ENCODE peak calls at places on chromosomes 6 and 20, in four cellular contexts. L is H9, R is glutamatergic neuron, Q is cardiac muscle cell. P is an unnamed sample.

GRCh38 chr6:89956182-89956581 is 61.9 kb downstream of the GJA10 start:
- DNase-seq in L (no peak), R (no peak), Q (no peak), P (no peak)

GRCh38 chr20:34987288-34988175 is 31.9 kb downstream of the MYH7B start:
- DNase-seq in R (no peak), Q (no peak), L (no peak), P (no peak)

GRCh38 chr6:139549561-139550070 is 175.2 kb upstream of the CITED2 start:
- DNase-seq in R (no peak), L (no peak), Q (no peak), P (no peak)

GRCh38 chr6:75694406-75694805 is 54.6 kb upstream of the MYO6 start:
- DNase-seq in R (no peak), L (no peak), Q (no peak), P (no peak)

GRCh38 chr20:5776074-5776473 is 25.9 kb downstream of the SHLD1 start:
- DNase-seq in Q (no peak), R (no peak), L (no peak), P (no peak)

GRCh38 chr6:40734607-40735006 is 147.4 kb upstream of the LRFN2 start:
- DNase-seq in Q (no peak), L (no peak), R (no peak), P (no peak)

GRCh38 chr6:16286151-16286522 is 47.8 kb downstream of the GMPR start:
- DNase-seq in L (peak), Q (peak), R (peak), P (peak)

GRCh38 chr6:20708367-20709124 is 174.3 kb downstream of the CDKAL1 start:
- DNase-seq in L (no peak), R (no peak), Q (no peak), P (no peak)

GRCh38 chr6:5899216-5900045 is 107.3 kb downstream of the NRN1 start:
- DNase-seq in Q (no peak), L (no peak), R (no peak), P (no peak)

GRCh38 chr6:31888281-31889258 is 8.9 kb downstream of the EHMT2 start:
- DNase-seq in L (peak), Q (peak), R (peak), P (peak)

GRCh38 chr20:53872081-53872541 is 198.3 kb downstream of the BCAS1 start:
- DNase-seq in Q (no peak), R (no peak), L (no peak), P (no peak)

GRCh38 chr20:11719153-11719552 is 198.5 kb upstream of the BTBD3 start:
- DNase-seq in Q (no peak), R (no peak), L (peak), P (no peak)

GRCh38 chr6:150876598-150876997 is 11.1 kb downstream of the MTHFD1L start:
- DNase-seq in R (no peak), L (no peak), Q (no peak), P (no peak)
- TF ChIP-seq CTCF in R (no peak), L (no peak), Q (no peak), P (no peak)

GRCh38 chr6:107801195-107801594 is 22.9 kb downstream of the SCML4 start:
- DNase-seq in Q (no peak), R (no peak), L (no peak), P (no peak)

GRCh38 chr6:107803957-107804356 is 20.2 kb downstream of the SCML4 start:
- DNase-seq in Q (peak), R (no peak), L (no peak), P (no peak)

GRCh38 chr6:107794771-107795170 is 29.3 kb downstream of the SCML4 start:
- DNase-seq in R (no peak), Q (no peak), L (no peak), P (no peak)

GRCh38 chr6:107805504-107805903 is 18.6 kb downstream of the SCML4 start:
- DNase-seq in Q (no peak), L (no peak), R (no peak), P (no peak)

DNA sequence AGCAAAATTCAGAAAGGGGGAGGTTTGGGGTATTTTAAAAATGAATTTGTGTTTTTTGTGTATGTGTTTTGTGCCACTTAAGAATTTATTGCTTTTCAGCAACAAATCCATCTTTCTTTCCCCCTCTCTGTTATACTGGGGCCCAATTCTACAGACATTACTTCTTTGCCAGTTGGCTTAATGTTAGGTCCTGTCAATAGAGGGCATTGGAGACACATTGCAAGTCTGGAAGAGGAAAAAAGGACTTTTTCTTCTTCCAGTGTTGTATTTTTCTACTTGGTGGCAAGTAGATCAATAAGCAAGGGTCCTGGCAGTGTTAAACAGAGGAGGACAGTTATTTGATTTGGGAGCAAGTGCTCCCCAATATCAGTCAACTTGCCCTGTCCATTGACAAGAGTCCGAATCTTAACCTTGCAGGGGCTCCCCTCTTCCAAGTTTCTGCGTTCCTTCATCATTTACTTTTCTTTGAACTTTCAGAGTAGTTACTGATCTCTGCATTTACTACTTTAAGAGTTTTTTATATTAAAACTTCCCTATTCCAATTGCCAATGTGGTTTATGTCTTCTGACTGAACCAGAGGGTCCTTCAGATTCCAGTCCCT is 23.4 kb downstream of the SCML4 start:
- DNase-seq in Q (no peak), L (no peak), R (no peak), P (no peak)
- TF ChIP-seq CTCF in Q (peak), L (peak), R (no peak), P (no peak)

GRCh38 chr6:19470333-19470732 is 366.8 kb upstream of the ID4 start:
- DNase-seq in L (no peak), Q (no peak), R (no peak), P (no peak)

GRCh38 chr6:19477563-19477962 is 359.6 kb upstream of the ID4 start:
- DNase-seq in L (no peak), Q (no peak), R (no peak), P (no peak)

GRCh38 chr6:19472850-19473249 is 364.3 kb upstream of the ID4 start:
- DNase-seq in R (peak), Q (no peak), L (peak), P (no peak)

GRCh38 chr6:19472168-19472567 is 365.0 kb upstream of the ID4 start:
- DNase-seq in R (no peak), Q (no peak), L (no peak), P (no peak)
- TF ChIP-seq CTCF in R (no peak), Q (no peak), L (no peak), P (no peak)

GRCh38 chr6:150710236-150710635 is 110.6 kb downstream of the PLEKHG1 start:
- DNase-seq in Q (no peak), R (no peak), L (no peak), P (no peak)
- TF ChIP-seq CTCF in Q (no peak), R (no peak), L (no peak), P (no peak)

DNA sequence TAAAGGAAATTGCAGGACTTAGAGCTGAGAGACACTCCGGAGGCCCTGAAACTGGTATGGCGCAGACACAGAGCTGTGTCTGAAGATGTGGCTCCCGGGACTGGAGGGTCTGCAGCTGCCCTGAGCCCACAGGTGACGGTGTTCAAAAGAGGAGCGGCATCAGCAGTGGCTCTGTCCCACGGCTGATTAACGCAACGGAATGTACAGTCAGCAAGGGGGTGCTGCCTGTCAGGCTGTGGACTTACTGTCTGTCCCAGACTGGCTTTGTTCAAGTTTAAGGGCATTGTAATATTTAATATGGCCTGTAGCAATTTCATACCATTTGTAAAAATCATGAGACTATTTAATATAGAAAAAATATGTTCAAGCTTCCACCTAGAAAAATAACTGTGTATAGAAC is 228.0 kb upstream of the TAB2 start:
- DNase-seq in R (no peak), Q (peak), L (no peak), P (peak)
- TF ChIP-seq CTCF in R (no peak), Q (no peak), L (no peak), P (no peak)

GRCh38 chr20:58237318-58238182 is 9.1 kb upstream of the ANKRD60 start:
- DNase-seq in R (no peak), Q (no peak), L (no peak), P (no peak)
- TF ChIP-seq CTCF in R (peak), Q (no peak), L (no peak), P (peak)